ENCODE peak calls at places on chromosomes 5 and 9, in ten cellular contexts. One of them, this sample, is unnamed.

GRCh38 chr5:166907314-166907713 is 1384.1 kb upstream of the WWC1 start:
- DNase-seq in Calu3: no peak
- DNase-seq in astrocyte of the spinal cord: peak; percentile 43
- DNase-seq in hepatocyte: no peak
- DNase-seq in AG09309: no peak
- DNase-seq in GM13977: no peak
- DNase-seq in PC-3: peak; percentile 8
- DNase-seq in HFF-Myc: no peak
- DNase-seq in GM10248: no peak
- DNase-seq in fibroblast of lung: peak; percentile 67
- DNase-seq in this sample: no peak

GRCh38 chr5:72281764-72282499 is 38.1 kb downstream of the MRPS27 start:
- DNase-seq in GM10248: no peak
- DNase-seq in PC-3: no peak
- DNase-seq in Calu3: no peak
- DNase-seq in hepatocyte: peak; percentile 47
- DNase-seq in GM13977: no peak
- DNase-seq in HFF-Myc: peak; percentile 68
- DNase-seq in fibroblast of lung: peak; percentile 97
- DNase-seq in astrocyte of the spinal cord: peak; percentile 89
- DNase-seq in AG09309: peak; percentile 86
- DNase-seq in this sample: no peak

GRCh38 chr9:109639666-109640231 is 140.2 kb upstream of the PALM2AKAP2 start:
- DNase-seq in PC-3: no peak
- DNase-seq in fibroblast of lung: no peak
- DNase-seq in GM13977: no peak
- DNase-seq in astrocyte of the spinal cord: no peak
- DNase-seq in AG09309: no peak
- DNase-seq in GM10248: no peak
- DNase-seq in hepatocyte: no peak
- DNase-seq in Calu3: no peak
- DNase-seq in HFF-Myc: no peak
- DNase-seq in this sample: no peak

GRCh38 chr9:134063088-134063875 is 4.5 kb downstream of the BRD3 start:
- DNase-seq in HFF-Myc: no peak
- DNase-seq in GM13977: no peak
- DNase-seq in astrocyte of the spinal cord: no peak
- DNase-seq in Calu3: no peak
- DNase-seq in PC-3: no peak
- DNase-seq in AG09309: no peak
- DNase-seq in fibroblast of lung: no peak
- DNase-seq in GM10248: no peak
- DNase-seq in hepatocyte: no peak
- DNase-seq in this sample: no peak

GRCh38 chr5:66538531-66538930 is 57.7 kb upstream of the MAST4 start:
- DNase-seq in GM10248: no peak
- DNase-seq in HFF-Myc: no peak
- DNase-seq in GM13977: no peak
- DNase-seq in PC-3: no peak
- DNase-seq in fibroblast of lung: no peak
- DNase-seq in hepatocyte: no peak
- DNase-seq in astrocyte of the spinal cord: no peak
- DNase-seq in Calu3: no peak
- DNase-seq in AG09309: no peak
- DNase-seq in this sample: no peak

GRCh38 chr9:5857928-5858327 is 25.0 kb upstream of the ERMP1 start:
- DNase-seq in PC-3: no peak
- DNase-seq in GM13977: no peak
- DNase-seq in hepatocyte: no peak
- DNase-seq in fibroblast of lung: no peak
- DNase-seq in AG09309: no peak
- DNase-seq in GM10248: no peak
- DNase-seq in astrocyte of the spinal cord: no peak
- DNase-seq in Calu3: no peak
- DNase-seq in HFF-Myc: no peak
- DNase-seq in this sample: no peak

GRCh38 chr5:14663734-14664269 is 716 bp upstream of the OTULIN start:
- DNase-seq in Calu3: no peak
- DNase-seq in GM10248: peak; percentile 47
- DNase-seq in fibroblast of lung: no peak
- DNase-seq in GM13977: peak; percentile 56
- DNase-seq in AG09309: no peak
- DNase-seq in hepatocyte: peak; percentile 23
- DNase-seq in HFF-Myc: no peak
- DNase-seq in PC-3: no peak
- DNase-seq in astrocyte of the spinal cord: no peak
- DNase-seq in this sample: no peak

GRCh38 chr9:81574399-81574798 is 114.9 kb downstream of the TLE1 start:
- DNase-seq in AG09309: peak; percentile 20
- DNase-seq in hepatocyte: no peak
- DNase-seq in GM13977: no peak
- DNase-seq in PC-3: peak; percentile 28
- DNase-seq in GM10248: no peak
- DNase-seq in HFF-Myc: no peak
- DNase-seq in fibroblast of lung: peak; percentile 24
- DNase-seq in astrocyte of the spinal cord: peak; percentile 76
- DNase-seq in Calu3: no peak
- DNase-seq in this sample: no peak

GRCh38 chr5:41118177-41118576 is 47.0 kb upstream of the MROH2B start:
- DNase-seq in hepatocyte: no peak
- DNase-seq in GM13977: no peak
- DNase-seq in GM10248: no peak
- DNase-seq in Calu3: no peak
- DNase-seq in fibroblast of lung: no peak
- DNase-seq in AG09309: no peak
- DNase-seq in astrocyte of the spinal cord: no peak
- DNase-seq in PC-3: peak; percentile 50
- DNase-seq in HFF-Myc: no peak
- DNase-seq in this sample: no peak

GRCh38 chr5:167998148-167998767 is 293.2 kb upstream of the WWC1 start:
- DNase-seq in fibroblast of lung: peak; percentile 16
- DNase-seq in GM10248: no peak
- DNase-seq in PC-3: no peak
- DNase-seq in Calu3: no peak
- DNase-seq in HFF-Myc: no peak
- DNase-seq in astrocyte of the spinal cord: peak; percentile 35
- DNase-seq in GM13977: no peak
- DNase-seq in hepatocyte: no peak
- DNase-seq in AG09309: no peak
- DNase-seq in this sample: no peak

GRCh38 chr5:51731641-51732040 is 348.4 kb downstream of the ISL1 start:
- DNase-seq in Calu3: no peak
- DNase-seq in astrocyte of the spinal cord: no peak
- DNase-seq in hepatocyte: no peak
- DNase-seq in GM13977: no peak
- DNase-seq in AG09309: no peak
- DNase-seq in HFF-Myc: no peak
- DNase-seq in GM10248: no peak
- DNase-seq in PC-3: no peak
- DNase-seq in fibroblast of lung: peak; percentile 6
- DNase-seq in this sample: no peak

GRCh38 chr5:7468742-7469141 is 72.8 kb downstream of the ADCY2 start:
- DNase-seq in GM10248: no peak
- DNase-seq in GM13977: no peak
- DNase-seq in fibroblast of lung: no peak
- DNase-seq in Calu3: no peak
- DNase-seq in hepatocyte: no peak
- DNase-seq in AG09309: no peak
- DNase-seq in HFF-Myc: no peak
- DNase-seq in astrocyte of the spinal cord: no peak
- DNase-seq in PC-3: no peak
- DNase-seq in this sample: no peak

GRCh38 chr5:170314696-170315095 is 17.1 kb upstream of the LCP2 start:
- DNase-seq in PC-3: no peak
- DNase-seq in HFF-Myc: no peak
- DNase-seq in Calu3: no peak
- DNase-seq in hepatocyte: no peak
- DNase-seq in astrocyte of the spinal cord: no peak
- DNase-seq in GM13977: no peak
- DNase-seq in GM10248: no peak
- DNase-seq in AG09309: no peak
- DNase-seq in fibroblast of lung: no peak
- DNase-seq in this sample: no peak

GRCh38 chr9:17905356-17906203 is 326.7 kb downstream of the SH3GL2 start:
- DNase-seq in hepatocyte: peak; percentile 8
- DNase-seq in GM13977: peak; percentile 12
- DNase-seq in PC-3: no peak
- DNase-seq in Calu3: no peak
- DNase-seq in astrocyte of the spinal cord: no peak
- DNase-seq in fibroblast of lung: no peak
- DNase-seq in AG09309: no peak
- DNase-seq in HFF-Myc: no peak
- DNase-seq in GM10248: no peak
- DNase-seq in this sample: no peak

GRCh38 chr5:155594270-155594669 is 580.7 kb downstream of the KIF4B start:
- DNase-seq in Calu3: no peak
- DNase-seq in fibroblast of lung: no peak
- DNase-seq in hepatocyte: no peak
- DNase-seq in astrocyte of the spinal cord: no peak
- DNase-seq in GM10248: no peak
- DNase-seq in GM13977: no peak
- DNase-seq in HFF-Myc: no peak
- DNase-seq in AG09309: no peak
- DNase-seq in PC-3: no peak
- DNase-seq in this sample: no peak
- TF ChIP-seq CTCF in Calu3: no peak
- TF ChIP-seq CTCF in fibroblast of lung: no peak
- TF ChIP-seq CTCF in hepatocyte: no peak
- TF ChIP-seq CTCF in astrocyte of the spinal cord: no peak
- TF ChIP-seq CTCF in GM10248: no peak
- TF ChIP-seq CTCF in GM13977: no peak
- TF ChIP-seq CTCF in HFF-Myc: no peak
- TF ChIP-seq CTCF in AG09309: no peak
- TF ChIP-seq CTCF in PC-3: no peak
- TF ChIP-seq CTCF in this sample: peak; percentile 22

DNA sequence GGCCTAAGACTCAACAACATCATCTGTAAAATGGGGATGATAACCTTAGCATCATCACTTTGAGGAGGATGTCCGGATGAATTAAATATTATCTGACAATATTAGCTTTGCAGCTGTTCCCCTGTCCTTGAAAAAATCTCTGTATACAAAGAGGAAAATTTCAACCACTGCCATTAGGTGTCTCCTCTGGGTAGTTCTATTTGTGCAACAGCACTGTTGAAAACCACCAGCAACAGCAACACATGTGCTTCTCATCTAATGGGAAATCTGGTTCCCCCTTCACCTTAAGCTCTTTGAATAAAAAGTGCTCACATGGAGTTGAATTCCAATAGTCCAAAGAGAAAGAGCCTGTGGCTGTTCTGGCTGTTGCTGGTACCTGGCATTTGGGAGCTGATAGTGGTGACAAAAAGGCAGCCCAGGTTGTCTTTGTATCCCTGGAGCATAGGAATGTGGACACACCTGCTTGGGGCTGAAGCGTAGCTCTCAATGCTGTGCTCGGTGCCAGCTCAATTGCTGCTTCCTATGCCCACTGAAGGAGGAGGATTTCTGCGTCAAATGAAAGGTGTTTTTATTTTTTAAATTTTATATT is 322.1 kb upstream of the MSX2 start:
- DNase-seq in astrocyte of the spinal cord: no peak
- DNase-seq in hepatocyte: peak; percentile 28
- DNase-seq in AG09309: no peak
- DNase-seq in HFF-Myc: peak; percentile 40
- DNase-seq in fibroblast of lung: peak; percentile 18
- DNase-seq in GM13977: no peak
- DNase-seq in PC-3: peak; percentile 13
- DNase-seq in GM10248: no peak
- DNase-seq in Calu3: peak; percentile 29
- DNase-seq in this sample: no peak
- TF ChIP-seq CTCF in astrocyte of the spinal cord: no peak
- TF ChIP-seq CTCF in hepatocyte: peak; percentile 27
- TF ChIP-seq CTCF in AG09309: no peak
- TF ChIP-seq CTCF in HFF-Myc: peak; percentile 15
- TF ChIP-seq CTCF in fibroblast of lung: peak; percentile 15
- TF ChIP-seq CTCF in GM13977: no peak
- TF ChIP-seq CTCF in PC-3: peak; percentile 27
- TF ChIP-seq CTCF in GM10248: no peak
- TF ChIP-seq CTCF in Calu3: no peak
- TF ChIP-seq CTCF in this sample: no peak

DNA sequence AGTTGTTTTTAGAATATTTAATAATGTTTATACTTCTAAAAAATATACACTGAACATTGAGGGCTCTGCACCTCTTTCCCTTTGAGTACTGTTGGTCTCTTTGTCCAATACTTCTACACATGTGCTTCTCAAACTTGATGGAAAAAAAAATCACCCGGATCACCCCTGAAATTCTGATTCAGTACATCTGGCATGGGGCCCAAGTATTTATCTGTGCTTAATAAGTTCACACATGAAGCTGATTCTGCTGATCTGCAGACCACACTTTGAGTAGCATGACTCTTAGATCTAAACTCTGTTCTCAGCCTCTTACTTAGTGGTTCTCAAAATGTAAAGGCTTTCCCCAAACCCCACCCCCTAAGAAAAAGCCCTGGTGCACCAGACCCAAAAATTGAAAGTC is 12.0 kb downstream of the RUSC2 start:
- DNase-seq in astrocyte of the spinal cord: no peak
- DNase-seq in HFF-Myc: no peak
- DNase-seq in fibroblast of lung: no peak
- DNase-seq in GM13977: no peak
- DNase-seq in PC-3: no peak
- DNase-seq in Calu3: no peak
- DNase-seq in hepatocyte: no peak
- DNase-seq in AG09309: no peak
- DNase-seq in GM10248: no peak
- DNase-seq in this sample: no peak
- TF ChIP-seq CTCF in astrocyte of the spinal cord: no peak
- TF ChIP-seq CTCF in HFF-Myc: no peak
- TF ChIP-seq CTCF in fibroblast of lung: no peak
- TF ChIP-seq CTCF in GM13977: no peak
- TF ChIP-seq CTCF in PC-3: no peak
- TF ChIP-seq CTCF in Calu3: no peak
- TF ChIP-seq CTCF in hepatocyte: no peak
- TF ChIP-seq CTCF in AG09309: no peak
- TF ChIP-seq CTCF in GM10248: no peak
- TF ChIP-seq CTCF in this sample: no peak

DNA sequence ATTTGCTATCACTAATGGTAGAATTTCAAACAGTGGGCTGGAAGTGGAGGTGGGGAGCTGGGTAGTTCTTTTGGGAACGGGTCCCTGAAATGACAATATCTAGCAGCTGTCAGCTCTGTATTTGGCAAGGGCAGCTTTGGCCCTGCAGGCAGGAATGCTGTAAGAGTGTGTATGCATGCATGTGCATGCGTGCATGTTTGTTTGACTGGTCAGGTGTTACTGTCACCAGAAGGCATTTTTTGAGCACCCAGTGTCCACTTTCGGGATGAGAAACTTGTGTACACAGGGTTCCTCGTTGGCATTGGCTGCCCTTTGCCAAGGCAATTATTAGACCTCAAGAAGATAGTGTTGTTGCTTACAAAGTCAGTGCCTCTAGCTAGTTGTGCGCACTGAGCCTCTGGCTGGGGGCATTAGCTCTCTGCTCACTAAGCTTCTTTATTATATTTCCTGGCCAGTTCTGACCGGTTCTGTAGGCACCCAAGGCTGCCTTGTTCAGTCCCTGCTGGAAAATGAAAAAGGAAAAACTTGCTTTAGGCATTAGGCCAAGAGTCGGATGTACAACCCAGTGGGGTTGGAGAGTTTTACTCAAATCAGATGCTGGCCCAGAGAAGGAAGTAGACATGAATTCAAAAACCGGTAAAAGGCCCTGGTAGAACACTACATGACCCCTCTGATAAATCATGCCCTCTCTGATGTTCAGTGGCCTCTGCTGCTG is 2.0 kb downstream of the CYFIP2 start:
- DNase-seq in fibroblast of lung: no peak
- DNase-seq in hepatocyte: no peak
- DNase-seq in GM10248: no peak
- DNase-seq in astrocyte of the spinal cord: no peak
- DNase-seq in AG09309: no peak
- DNase-seq in PC-3: peak; percentile 32
- DNase-seq in Calu3: no peak
- DNase-seq in GM13977: no peak
- DNase-seq in HFF-Myc: no peak
- DNase-seq in this sample: no peak
- TF ChIP-seq CTCF in fibroblast of lung: peak; percentile 9
- TF ChIP-seq CTCF in hepatocyte: no peak
- TF ChIP-seq CTCF in GM10248: no peak
- TF ChIP-seq CTCF in astrocyte of the spinal cord: no peak
- TF ChIP-seq CTCF in AG09309: no peak
- TF ChIP-seq CTCF in PC-3: no peak
- TF ChIP-seq CTCF in Calu3: no peak
- TF ChIP-seq CTCF in GM13977: no peak
- TF ChIP-seq CTCF in HFF-Myc: peak; percentile 3
- TF ChIP-seq CTCF in this sample: no peak

This sample was measured in GM12864.